ENCODE peak calls at places on chromosomes 13 and 19, in nine cellular contexts. G is neuronal stem cell; U is left ventricle myocardium inferior; E is endodermal cell; Q is thoracic aorta; X is aorta; S is cardiac muscle cell; N is heart right ventricle; T is CD4-positive, alpha-beta memory T cell. V is an unnamed sample. For H3K4me1 and H3K9me3, the result is how much of the 10 kb centered on the place peaks cover.

GRCh38 chr19:35545855-35546381 is 492 bp downstream of the TMEM147 start:
- DNase-seq in X (no peak), G (no peak), N (peak), Q (no peak), U (peak), E (no peak), S (no peak), T (peak), V (peak)

GRCh38 chr19:34082289-34083077 is 89.8 kb upstream of the LSM14A start:
- DNase-seq in S (peak), N (no peak), Q (no peak), T (no peak), U (no peak), X (no peak), E (peak), G (peak), V (no peak)

GRCh38 chr13:89497658-89498057 is 1826.5 kb downstream of the SLITRK5 start:
- DNase-seq in E (no peak), N (no peak), G (no peak), S (no peak), Q (no peak), U (no peak), X (no peak), T (no peak), V (no peak)

GRCh38 chr19:42102877-42103276 is 26.9 kb downstream of the ZNF574 start:
- DNase-seq in T (no peak), X (no peak), Q (no peak), N (no peak), U (no peak), G (no peak), S (no peak), E (no peak), V (no peak)

GRCh38 chr13:94595006-94595942 is 678 bp downstream of the TGDS start:
- DNase-seq in G (peak), T (peak), X (no peak), E (peak), N (no peak), U (no peak), Q (no peak), S (peak), V (peak)

GRCh38 chr13:100818706-100819105 is 144.1 kb upstream of the TMTC4 start:
- DNase-seq in T (no peak), S (no peak), G (no peak), X (no peak), N (no peak), E (no peak), Q (no peak), U (no peak), V (no peak)

GRCh38 chr19:6608950-6609349 is 18.0 kb upstream of the CD70 start:
- DNase-seq in E (no peak), Q (no peak), T (no peak), U (no peak), G (no peak), X (no peak), N (no peak), S (no peak), V (no peak)

GRCh38 chr13:59690857-59691500 is 472.7 kb downstream of the DIAPH3 start:
- DNase-seq in N (no peak), Q (no peak), G (no peak), T (no peak), X (no peak), S (no peak), E (no peak), U (no peak), V (peak)

GRCh38 chr13:48507024-48507423 is 25.9 kb downstream of the RCBTB2 start:
- DNase-seq in U (no peak), Q (no peak), T (no peak), S (no peak), X (no peak), E (no peak), N (no peak), G (no peak), V (no peak)

GRCh38 chr13:67228909-67229308 is 1.2 kb downstream of the PCDH9 start:
- DNase-seq in T (no peak), E (no peak), Q (no peak), U (no peak), N (no peak), S (no peak), X (no peak), G (no peak), V (no peak)

GRCh38 chr13:106566682-106567420 is 1.1 kb downstream of the ARGLU1 start:
- DNase-seq in U (peak), T (no peak), G (no peak), Q (no peak), X (peak), S (peak), N (peak), E (peak), V (peak)

GRCh38 chr19:16037424-16038195 is 38.7 kb upstream of the TPM4 start:
- DNase-seq in G (no peak), U (no peak), S (no peak), N (no peak), Q (no peak), E (peak), X (no peak), T (no peak), V (no peak)

GRCh38 chr19:768424-768823 is 17.5 kb downstream of the MISP start:
- DNase-seq in T (no peak), E (no peak), Q (no peak), N (no peak), X (no peak), S (peak), G (no peak), U (no peak), V (no peak)

GRCh38 chr13:105925496-105925895 is 610.0 kb downstream of the EFNB2 start:
- DNase-seq in S (no peak), E (no peak), U (no peak), X (no peak), N (no peak), Q (no peak), T (no peak), G (no peak), V (peak)

GRCh38 chr19:46909356-46909755 is 48.6 kb downstream of the ARHGAP35 start:
- DNase-seq in N (no peak), G (no peak), U (no peak), T (no peak), X (no peak), Q (no peak), S (no peak), E (peak), V (no peak)

GRCh38 chr13:52599037-52599852 is 43.0 kb upstream of the HNRNPA1L2 start:
- DNase-seq in X (no peak), S (no peak), U (no peak), E (no peak), T (no peak), N (no peak), G (no peak), Q (no peak), V (no peak)

GRCh38 chr19:5434970-5435641 is 20.1 kb upstream of the ZNRF4 start:
- DNase-seq in N (no peak), Q (no peak), G (no peak), T (no peak), S (no peak), X (no peak), E (no peak), U (no peak), V (no peak)

GRCh38 chr19:55355213-55355821 is 798 bp upstream of the COX6B2 start:
- DNase-seq in E (peak), T (no peak), S (no peak), G (no peak), Q (no peak), N (no peak), U (no peak), X (no peak), V (no peak)

GRCh38 chr19:40907968-40908735 is 26.1 kb upstream of the CYP2A7 start:
- DNase-seq in T (peak), Q (no peak), E (peak), U (no peak), G (no peak), N (no peak), X (peak), S (no peak), V (no peak)

GRCh38 chr13:53200075-53200474 is 171.5 kb downstream of the OLFM4 start:
- DNase-seq in U (no peak), S (no peak), E (no peak), Q (no peak), X (no peak), G (no peak), N (no peak), T (no peak), V (no peak)

GRCh38 chr19:53507523-53508442 is 30.2 kb upstream of the ZNF331 start:
- DNase-seq in N (no peak), U (no peak), E (no peak), G (no peak), Q (no peak), S (no peak), T (no peak), X (no peak), V (no peak)

GRCh38 chr19:40257096-40257517 is 28.0 kb downstream of the AKT2 start:
- DNase-seq in E (no peak), Q (no peak), X (no peak), T (no peak), S (no peak), N (peak), G (no peak), U (peak), V (no peak)

GRCh38 chr13:74068471-74068870 is 65.7 kb downstream of the KLF12 start:
- DNase-seq in X (no peak), T (no peak), G (no peak), E (no peak), S (no peak), U (no peak), Q (no peak), N (no peak), V (no peak)

GRCh38 chr19:1411255-1412191 is 4.1 kb downstream of the DAZAP1 start:
- DNase-seq in X (peak), U (peak), T (peak), E (no peak), N (peak), S (no peak), G (no peak), Q (peak), V (no peak)

GRCh38 chr19:38932425-38933179 is 1.9 kb downstream of the MRPS12 start:
- DNase-seq in G (no peak), U (no peak), S (peak), Q (no peak), T (no peak), N (no peak), E (peak), X (no peak), V (peak)

GRCh38 chr19:815079-815774 is 6.5 kb downstream of the PLPPR3 start:
- DNase-seq in U (no peak), E (peak), G (no peak), S (no peak), T (no peak), N (no peak), X (no peak), Q (no peak), V (no peak)

GRCh38 chr19:3670258-3670795 is 29.9 kb downstream of the PIP5K1C start:
- DNase-seq in U (peak), Q (peak), G (no peak), T (no peak), E (peak), X (peak), N (peak), S (no peak), V (no peak)

GRCh38 chr13:26837102-26837501 is 76.5 kb upstream of the GPR12 start:
- DNase-seq in N (no peak), T (no peak), U (no peak), X (no peak), E (no peak), S (no peak), G (no peak), Q (no peak), V (no peak)

GRCh38 chr13:108560092-108560491 is 69.3 kb upstream of the MYO16 start:
- DNase-seq in X (no peak), T (no peak), U (no peak), Q (no peak), E (no peak), N (no peak), S (no peak), G (peak), V (no peak)

GRCh38 chr13:44786724-44787123 is 202.5 kb downstream of the NUFIP1 start:
- DNase-seq in S (no peak), T (no peak), G (no peak), E (no peak), Q (no peak), U (no peak), N (no peak), X (no peak), V (no peak)

GRCh38 chr13:109783447-109783814 is 3.0 kb downstream of the IRS2 start:
- DNase-seq in X (peak), G (no peak), N (no peak), Q (no peak), E (peak), T (no peak), S (no peak), U (no peak), V (no peak)
- H3K4me1 ChIP-seq in X (under half), G (under half), N (half or more), Q (under half), E (under half), T (under half), S (under half), U (half or more), V (under half)

GRCh38 chr13:19181621-19182485 is at the start of gene TUBA3C:
- DNase-seq in U (no peak), T (no peak), E (no peak), S (no peak), Q (no peak), G (no peak), X (no peak), N (no peak), V (no peak)
- H3K9me3 ChIP-seq in U (under half), T (under half), E (half or more), S (under half), Q (under half), G (under half), X (under half), N (under half), V (under half)

GRCh38 chr13:99656092-99656745 is 154.9 kb downstream of the TM9SF2 start:
- DNase-seq in G (peak), T (peak), X (peak), S (peak), Q (peak), U (peak), E (peak), N (peak), V (peak)
- H3K4me1 ChIP-seq in G (under half), T (half or more), X (under half), S (under half), Q (under half), U (under half), E (under half), N (under half), V (under half)

GRCh38 chr19:43880483-43880882 is 53.4 kb downstream of the ZNF283 start:
- DNase-seq in T (no peak), U (no peak), N (no peak), G (no peak), X (no peak), E (no peak), S (no peak), Q (no peak), V (no peak)

DNA sequence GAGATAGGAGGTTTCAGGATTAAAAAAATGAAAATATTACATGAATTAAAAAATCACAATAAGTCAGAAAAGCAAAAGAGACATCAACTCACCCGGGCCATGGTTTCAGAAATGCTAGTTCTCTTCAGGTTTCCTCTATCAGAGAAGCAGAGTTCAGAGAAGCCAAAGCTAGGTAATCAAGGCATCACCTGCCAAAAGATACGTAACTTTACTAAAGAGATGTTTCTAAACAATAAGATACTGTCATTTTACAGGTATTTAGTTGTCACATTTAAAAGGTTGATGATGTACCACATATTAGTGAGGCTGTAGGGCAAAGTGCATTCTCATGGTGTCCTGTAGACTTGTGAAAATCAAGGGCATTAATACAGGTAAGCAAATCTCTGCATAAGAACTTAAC is 51.2 kb downstream of the ZNF45 start:
- DNase-seq in N (no peak), G (no peak), X (no peak), S (no peak), Q (no peak), U (no peak), E (no peak), T (no peak), V (no peak)
- H3K9me3 ChIP-seq in N (half or more), G (under half), X (under half), S (under half), Q (half or more), U (half or more), E (half or more), T (under half), V (under half)

GRCh38 chr13:97242755-97243497 is 20.8 kb downstream of the MBNL2 start:
- DNase-seq in S (no peak), E (no peak), Q (no peak), T (no peak), U (no peak), G (no peak), X (peak), N (peak), V (no peak)
- H3K4me1 ChIP-seq in S (under half), E (under half), Q (half or more), T (under half), U (half or more), G (under half), X (under half), N (half or more), V (under half)

GRCh38 chr19:9151367-9151766 is 11.2 kb downstream of the ZNF317 start:
- DNase-seq in N (no peak), U (no peak), E (no peak), X (no peak), T (no peak), G (no peak), Q (no peak), S (no peak), V (no peak)

GRCh38 chr19:9149976-9150375 is 9.8 kb downstream of the ZNF317 start:
- DNase-seq in N (no peak), S (no peak), T (no peak), U (no peak), G (no peak), X (no peak), E (no peak), Q (no peak), V (peak)

GRCh38 chr19:9150650-9151049 is 10.5 kb downstream of the ZNF317 start:
- DNase-seq in Q (no peak), U (no peak), E (no peak), N (no peak), S (no peak), X (no peak), G (no peak), T (no peak), V (no peak)

GRCh38 chr19:9146882-9147281 is 6.7 kb downstream of the ZNF317 start:
- DNase-seq in U (no peak), N (no peak), Q (no peak), E (no peak), S (no peak), T (no peak), G (no peak), X (no peak), V (no peak)

DNA sequence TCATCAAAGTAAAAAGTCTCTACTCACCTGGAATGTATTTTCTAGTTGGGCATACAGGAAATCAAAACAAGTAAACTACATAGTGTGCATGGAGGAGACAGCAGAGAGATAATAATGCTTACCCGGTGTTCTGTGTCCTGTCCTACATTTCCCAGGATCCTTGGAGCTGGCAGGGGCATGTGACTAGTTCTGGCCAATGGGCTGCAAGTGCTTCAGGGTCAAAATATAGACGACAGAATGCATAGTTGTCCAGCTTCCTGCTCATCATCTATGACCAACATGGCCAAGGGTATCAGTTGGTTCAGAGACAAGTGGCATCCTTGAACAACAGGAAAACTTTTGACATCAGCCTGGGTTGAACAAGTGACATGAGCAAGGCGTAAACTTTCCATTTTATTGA is 8.5 kb downstream of the ZNF317 start:
- DNase-seq in S (no peak), T (no peak), U (no peak), X (no peak), Q (no peak), N (no peak), G (no peak), E (no peak), V (no peak)
- H3K9me3 ChIP-seq in S (under half), T (under half), U (under half), X (under half), Q (under half), N (under half), G (under half), E (half or more), V (under half)

DNA sequence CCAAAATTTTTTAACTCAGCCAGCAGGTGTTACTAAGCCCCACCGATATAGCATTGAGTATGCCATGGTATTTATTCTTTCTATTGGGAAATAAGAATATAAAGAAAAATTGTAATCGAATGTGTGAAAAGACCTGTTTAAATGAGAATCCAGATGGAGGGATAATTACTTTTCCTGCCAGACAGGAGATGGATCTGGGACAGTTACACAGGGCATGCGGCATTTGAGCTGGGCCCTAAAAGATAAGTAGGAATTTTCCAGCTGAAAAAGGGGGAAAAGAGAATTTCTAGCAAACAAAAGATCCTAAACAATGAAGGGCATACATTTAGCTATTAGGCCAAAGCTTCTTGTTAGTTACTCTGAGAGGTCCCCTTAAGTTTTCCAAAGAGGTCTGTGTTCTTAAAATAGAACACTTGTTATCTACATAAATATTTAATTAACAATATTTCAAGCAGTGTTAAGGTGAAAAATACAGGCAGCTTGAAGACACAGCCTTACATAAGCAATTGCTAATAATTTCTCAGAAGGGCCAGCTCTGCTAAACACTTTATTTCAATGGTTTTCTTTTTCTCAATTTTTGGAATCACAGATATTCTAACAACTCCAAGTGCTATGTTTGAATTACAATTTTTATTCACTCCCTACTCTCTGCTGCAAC is 63.7 kb downstream of the TBC1D4 start:
- DNase-seq in Q (no peak), T (no peak), G (no peak), X (no peak), E (no peak), N (no peak), S (no peak), U (no peak), V (no peak)
- H3K4me1 ChIP-seq in Q (under half), T (under half), G (under half), X (under half), E (under half), N (under half), S (half or more), U (half or more), V (under half)

DNA sequence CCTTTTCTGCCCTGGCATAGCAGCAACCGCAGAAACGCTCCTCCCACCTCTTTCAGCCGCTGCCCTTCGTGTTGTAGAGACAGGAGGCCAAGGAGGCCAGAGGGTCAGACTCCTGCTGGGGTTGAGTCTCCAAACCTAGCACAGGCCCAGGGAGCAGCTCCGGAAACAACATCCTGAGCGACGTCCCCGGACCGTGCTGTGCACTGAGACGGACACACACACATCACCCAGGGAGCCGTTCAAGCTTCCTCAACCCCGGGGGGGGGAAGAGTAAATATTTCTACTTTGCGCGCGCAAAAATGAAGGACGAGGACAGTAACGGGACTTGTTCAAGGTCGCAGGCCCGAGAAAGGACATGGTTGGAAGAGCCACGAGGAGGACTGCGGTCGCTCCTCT is 657 bp downstream of the ZNF550 start:
- DNase-seq in X (no peak), S (peak), G (no peak), U (peak), E (peak), T (no peak), Q (no peak), N (peak), V (peak)
- H3K9me3 ChIP-seq in X (under half), S (under half), G (under half), U (under half), E (under half), T (under half), Q (under half), N (under half), V (under half)